ENCODE peak calls at places on chromosome 14, in ten cellular contexts. V, N, Z, M, E, R, I, F, K and Q are unnamed samples.

GRCh38 chr14:60303745-60304144 is 54.7 kb downstream of the PPM1A start:
- DNase-seq in V (no peak), N (no peak), Z (no peak), M (no peak), E (no peak), R (no peak), I (no peak), F (no peak), K (no peak), Q (no peak)

GRCh38 chr14:102949801-102950451 is 27.5 kb downstream of the AMN start:
- DNase-seq in V (peak), N (peak), Z (no peak), M (no peak), E (no peak), R (peak), I (no peak), F (no peak), K (peak), Q (no peak)

GRCh38 chr14:51849095-51849494 is 11.3 kb upstream of the GNG2 start:
- DNase-seq in V (no peak), N (no peak), Z (no peak), M (no peak), E (no peak), R (no peak), I (no peak), F (no peak), K (peak), Q (no peak)

GRCh38 chr14:37482428-37482827 is 112.6 kb downstream of the FOXA1 start:
- DNase-seq in V (no peak), N (no peak), Z (no peak), M (no peak), E (no peak), R (no peak), I (no peak), F (peak), K (no peak), Q (no peak)

GRCh38 chr14:59037086-59037485 is 151.4 kb upstream of the DAAM1 start:
- DNase-seq in V (no peak), N (no peak), Z (peak), M (no peak), E (no peak), R (no peak), I (no peak), F (no peak), K (no peak), Q (peak)

GRCh38 chr14:36975834-36976233 is 196.6 kb downstream of the SLC25A21 start:
- DNase-seq in V (no peak), N (no peak), Z (no peak), M (no peak), E (no peak), R (no peak), I (no peak), F (peak), K (no peak), Q (no peak)

GRCh38 chr14:82009993-82010392 is 476.3 kb upstream of the SEL1L start:
- DNase-seq in V (no peak), N (no peak), Z (no peak), M (no peak), E (no peak), R (no peak), I (no peak), F (no peak), K (no peak), Q (no peak)

GRCh38 chr14:50704454-50705010 is 36.4 kb upstream of the SAV1 start:
- DNase-seq in V (no peak), N (no peak), Z (no peak), M (no peak), E (no peak), R (no peak), I (no peak), F (no peak), K (no peak), Q (no peak)

GRCh38 chr14:50602035-50602434 is 42.1 kb downstream of the ATL1 start:
- DNase-seq in V (no peak), N (no peak), Z (peak), M (no peak), E (no peak), R (no peak), I (no peak), F (no peak), K (no peak), Q (no peak)

DNA sequence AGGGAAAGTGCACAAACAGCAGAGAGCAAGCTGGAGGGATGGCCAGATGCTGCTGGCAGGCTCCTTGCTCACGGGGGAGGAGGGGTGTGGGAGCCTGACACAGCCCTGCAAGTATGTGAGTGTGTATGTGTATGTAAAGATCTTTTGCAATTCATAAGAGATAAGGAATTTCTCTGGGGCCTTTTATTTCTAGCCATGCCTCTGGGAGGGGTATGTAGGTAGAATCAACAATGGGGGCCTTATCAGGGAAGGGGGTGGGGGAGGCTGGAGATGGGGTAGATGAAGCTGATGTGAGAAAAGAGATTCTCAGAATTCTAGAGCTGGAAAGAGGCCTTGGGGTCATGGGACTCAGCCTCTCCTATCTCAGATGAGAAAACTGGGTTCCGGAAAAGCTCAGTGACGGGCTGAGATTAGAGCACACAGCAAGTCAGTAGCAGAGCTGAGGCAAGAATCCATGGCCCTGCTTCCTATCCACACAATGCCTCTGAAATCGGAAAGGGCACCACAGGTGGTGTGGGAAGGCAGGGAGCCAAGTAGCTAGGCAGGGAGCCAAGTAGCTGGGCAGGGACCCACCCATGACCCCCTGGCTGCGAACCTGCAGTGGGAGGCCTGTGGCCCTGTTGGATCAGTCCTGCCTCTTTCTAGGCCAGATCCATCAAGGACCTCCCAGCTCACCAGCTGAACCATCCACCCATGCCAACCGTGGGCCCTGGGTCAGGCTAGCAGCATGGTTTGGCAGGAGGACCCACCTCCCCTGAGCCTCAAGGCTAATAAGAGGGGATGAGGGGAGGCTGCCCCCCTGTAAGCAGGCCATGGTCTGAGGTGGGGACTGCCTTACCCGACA is 54.7 kb downstream of the PLEKHG3 start:
- DNase-seq in V (no peak), N (peak), Z (peak), M (no peak), E (no peak), R (peak), I (peak), F (peak), K (peak), Q (peak)
- H3K27ac ChIP-seq in V (no peak), N (peak), Z (peak), M (peak), E (peak), R (no peak), I (peak), F (peak), K (peak), Q (peak)

GRCh38 chr14:104691546-104692260 is 2.3 kb downstream of the INF2 start:
- DNase-seq in V (no peak), N (peak), Z (no peak), M (no peak), E (no peak), R (no peak), I (no peak), F (no peak), K (no peak), Q (no peak)
- H3K27ac ChIP-seq in V (no peak), N (no peak), Z (peak), M (peak), E (peak), R (no peak), I (no peak), F (peak), K (no peak), Q (no peak)

GRCh38 chr14:89430271-89430620 is 13.2 kb upstream of the FOXN3 start:
- DNase-seq in V (no peak), N (no peak), Z (no peak), M (no peak), E (no peak), R (no peak), I (no peak), F (no peak), K (no peak), Q (no peak)
- H3K27ac ChIP-seq in V (peak), N (no peak), Z (no peak), M (peak), E (peak), R (peak), I (peak), F (no peak), K (peak), Q (no peak)

GRCh38 chr14:100032749-100033148 is 32.5 kb upstream of the EVL start:
- DNase-seq in V (no peak), N (no peak), Z (no peak), M (no peak), E (no peak), R (no peak), I (no peak), F (no peak), K (no peak), Q (no peak)
- H3K27ac ChIP-seq in V (no peak), N (no peak), Z (no peak), M (no peak), E (no peak), R (no peak), I (peak), F (peak), K (no peak), Q (peak)

DNA sequence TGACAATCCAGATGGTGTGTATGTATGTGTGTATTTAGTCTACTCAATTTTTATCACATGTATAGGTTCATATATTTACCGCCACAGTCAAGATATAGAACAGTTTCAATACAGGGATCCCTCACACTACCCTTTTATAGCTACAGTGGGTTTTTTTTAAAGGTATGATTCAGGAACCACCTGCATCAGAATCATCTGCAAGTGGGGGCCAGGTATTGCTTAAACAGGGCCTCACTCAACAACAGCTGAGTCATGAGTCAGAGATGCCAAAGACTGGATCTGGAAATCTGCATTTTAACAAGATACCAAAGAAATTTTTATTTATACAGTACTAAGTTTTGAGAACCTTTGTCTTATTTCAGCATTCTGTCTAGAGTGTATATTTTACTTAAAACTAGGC is 117.6 kb downstream of the SLC35F4 start:
- DNase-seq in V (no peak), N (no peak), Z (no peak), M (no peak), E (no peak), R (no peak), I (no peak), F (no peak), K (no peak), Q (no peak)
- H3K27ac ChIP-seq in V (no peak), N (no peak), Z (no peak), M (no peak), E (no peak), R (no peak), I (no peak), F (no peak), K (no peak), Q (no peak)

GRCh38 chr14:64685364-64686130 is 18.7 kb upstream of the PLEKHG3 start:
- DNase-seq in V (no peak), N (no peak), Z (no peak), M (no peak), E (no peak), R (no peak), I (no peak), F (no peak), K (no peak), Q (no peak)

GRCh38 chr14:64682173-64682710 is 22.0 kb upstream of the PLEKHG3 start:
- DNase-seq in V (peak), N (peak), Z (no peak), M (no peak), E (peak), R (peak), I (peak), F (peak), K (peak), Q (no peak)

GRCh38 chr14:64684091-64684490 is 20.1 kb upstream of the PLEKHG3 start:
- DNase-seq in V (no peak), N (peak), Z (no peak), M (no peak), E (no peak), R (peak), I (no peak), F (no peak), K (peak), Q (no peak)

GRCh38 chr14:64682843-64683242 is 21.4 kb upstream of the PLEKHG3 start:
- DNase-seq in V (no peak), N (no peak), Z (no peak), M (no peak), E (no peak), R (no peak), I (no peak), F (no peak), K (no peak), Q (no peak)

GRCh38 chr14:64683264-64683663 is 21.0 kb upstream of the PLEKHG3 start:
- DNase-seq in V (no peak), N (no peak), Z (no peak), M (no peak), E (no peak), R (no peak), I (no peak), F (no peak), K (no peak), Q (no peak)
- H3K27ac ChIP-seq in V (peak), N (no peak), Z (no peak), M (no peak), E (peak), R (peak), I (no peak), F (peak), K (no peak), Q (no peak)

DNA sequence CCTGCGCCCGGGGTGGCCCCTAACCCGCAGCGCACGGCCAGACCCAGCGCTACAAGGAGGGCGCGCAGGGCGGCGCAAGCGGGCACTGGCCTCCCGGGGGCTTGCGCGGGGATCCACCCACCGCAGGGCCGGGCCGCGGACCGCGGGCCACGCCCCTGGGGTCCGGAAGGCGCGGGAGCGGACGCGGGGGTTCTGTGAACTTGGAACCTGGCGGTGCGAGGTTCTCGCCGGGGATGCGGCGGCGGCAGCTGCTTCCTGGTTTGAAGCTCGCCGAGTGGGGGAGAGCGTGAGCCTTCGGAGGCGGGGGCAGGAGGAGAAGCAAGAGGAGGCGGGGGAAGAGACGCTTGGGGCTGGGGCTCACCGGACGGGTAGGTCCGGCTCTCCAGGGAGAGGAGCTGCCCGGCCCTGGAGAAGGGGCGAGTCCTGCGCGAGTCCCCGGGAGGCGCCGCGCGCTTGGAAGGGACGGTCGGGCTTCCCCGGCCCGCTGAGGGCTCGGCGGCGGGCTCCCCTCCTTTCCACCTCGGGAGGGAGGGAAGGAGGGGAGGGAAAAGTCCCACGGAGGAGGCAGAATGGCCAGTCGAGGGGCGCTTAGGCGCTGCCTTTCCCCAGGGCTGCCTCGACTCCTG is at the start of gene PRKCH:
- DNase-seq in V (peak), N (peak), Z (peak), M (peak), E (peak), R (peak), I (peak), F (peak), K (peak), Q (peak)
- H3K27ac ChIP-seq in V (peak), N (peak), Z (peak), M (peak), E (peak), R (peak), I (no peak), F (peak), K (no peak), Q (peak)

GRCh38 chr14:96197163-96197852 is 7.3 kb upstream of the BDKRB2 start:
- DNase-seq in V (no peak), N (peak), Z (no peak), M (no peak), E (no peak), R (no peak), I (no peak), F (no peak), K (no peak), Q (no peak)
- H3K27ac ChIP-seq in V (no peak), N (no peak), Z (no peak), M (no peak), E (no peak), R (no peak), I (no peak), F (peak), K (no peak), Q (no peak)